ENCODE peak calls at places on chromosomes 6 and 20, in ten cellular contexts. Z is fibroblast of lung, B is NT2/D1, L is neural progenitor cell, F is neuronal stem cell, A is trophoblast cell, S is astrocyte, O is GM23248, T is mesendoderm, Y is mammary epithelial cell. I is an unnamed sample. For H3K4me1, the result is how much of the 10 kb centered on the place peaks cover.

GRCh38 chr20:39259010-39259803 is 297.1 kb downstream of the DHX35 start:
- DNase-seq in L (no peak), T (no peak), A (no peak), B (no peak), Y (no peak), F (no peak), Z (no peak), O (no peak), S (no peak), I (no peak)

GRCh38 chr20:47330933-47331708 is 25.4 kb downstream of the ZMYND8 start:
- DNase-seq in F (no peak), L (no peak), O (peak), T (no peak), S (peak), Y (peak), B (no peak), A (peak), Z (peak), I (no peak)

GRCh38 chr6:168299541-168300511 is 19.8 kb downstream of the DACT2 start:
- DNase-seq in B (no peak), F (no peak), S (no peak), L (no peak), A (no peak), Z (no peak), T (peak), Y (no peak), O (no peak), I (no peak)

GRCh38 chr20:32278199-32278643 is 770 bp downstream of the KIF3B start:
- DNase-seq in Z (no peak), S (no peak), Y (no peak), O (peak), A (peak), F (no peak), L (no peak), T (peak), B (no peak), I (no peak)

GRCh38 chr20:57493091-57493615 is 31.8 kb downstream of the CTCFL start:
- DNase-seq in B (no peak), S (no peak), T (no peak), L (peak), A (no peak), F (no peak), Y (no peak), Z (no peak), O (no peak), I (peak)

GRCh38 chr6:53090576-53090975 is 25.4 kb downstream of the FBXO9 start:
- DNase-seq in L (no peak), B (no peak), S (peak), Z (peak), Y (peak), A (no peak), F (no peak), O (peak), T (no peak), I (no peak)

GRCh38 chr20:47502801-47503239 is 1.1 kb downstream of the NCOA3 start:
- DNase-seq in O (peak), Z (peak), F (peak), A (peak), L (peak), Y (peak), B (no peak), T (peak), S (peak), I (no peak)

GRCh38 chr6:95723638-95724037 is 146.3 kb downstream of the MANEA start:
- DNase-seq in A (no peak), S (no peak), B (no peak), Z (no peak), Y (peak), O (no peak), T (no peak), F (no peak), L (no peak), I (no peak)

GRCh38 chr6:24935753-24936152 is at the start of gene RIPOR2:
- DNase-seq in O (no peak), Z (no peak), S (no peak), F (no peak), L (peak), Y (no peak), T (peak), A (peak), B (peak), I (peak)

GRCh38 chr6:30767158-30767943 is 23.0 kb upstream of the IER3 start:
- DNase-seq in A (no peak), F (no peak), Y (no peak), L (no peak), Z (no peak), T (no peak), O (no peak), S (no peak), B (no peak), I (no peak)

GRCh38 chr6:46053034-46053933 is 37.6 kb upstream of the CLIC5 start:
- DNase-seq in F (no peak), S (no peak), L (no peak), T (no peak), Y (no peak), A (peak), B (no peak), O (no peak), Z (no peak), I (no peak)
- H3K9ac ChIP-seq in F (no peak), S (no peak), L (no peak), T (no peak), Y (no peak), A (no peak), B (no peak), O (no peak), Z (no peak), I (no peak)

DNA sequence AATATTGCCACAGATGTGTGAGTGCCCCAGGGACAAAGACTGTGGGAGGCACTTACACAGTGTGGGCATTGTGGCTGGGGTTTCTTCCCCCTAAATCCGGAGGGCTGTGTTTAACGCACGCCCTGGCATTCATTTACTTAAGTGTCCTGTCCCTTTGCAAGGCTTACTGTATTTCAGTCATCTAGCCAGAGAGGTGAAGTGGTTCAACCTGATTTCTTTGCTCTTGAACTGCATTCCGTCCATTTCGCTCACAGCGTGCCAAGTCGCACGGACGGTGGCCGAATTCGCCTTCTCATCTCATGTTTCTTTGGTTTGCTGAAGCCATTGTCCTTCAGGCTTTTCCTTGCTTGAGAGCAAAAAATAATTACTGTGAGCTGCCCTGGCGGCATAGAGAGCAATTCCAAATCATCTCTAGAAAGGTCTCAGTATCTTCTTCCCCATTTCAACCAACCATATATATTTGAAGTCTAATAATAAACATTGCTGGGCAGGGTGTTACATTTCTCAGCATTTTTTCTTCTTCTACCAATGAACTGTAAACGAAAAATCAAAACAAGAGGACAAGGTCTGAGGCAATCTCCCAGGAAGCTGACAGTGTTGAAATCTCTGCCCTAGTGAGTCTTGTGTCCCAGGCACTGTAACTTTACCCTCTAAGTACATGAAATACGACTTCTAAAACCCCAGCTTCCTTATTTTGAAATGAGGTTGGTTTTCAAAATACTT is 16.9 kb downstream of the SYTL3 start:
- DNase-seq in Z (peak), L (no peak), F (no peak), B (no peak), O (peak), A (peak), T (no peak), S (peak), Y (no peak), I (peak)
- H3K4me1 ChIP-seq in Z (under half), L (under half), F (under half), B (under half), O (under half), A (under half), T (under half), S (under half), Y (under half), I (under half)

DNA sequence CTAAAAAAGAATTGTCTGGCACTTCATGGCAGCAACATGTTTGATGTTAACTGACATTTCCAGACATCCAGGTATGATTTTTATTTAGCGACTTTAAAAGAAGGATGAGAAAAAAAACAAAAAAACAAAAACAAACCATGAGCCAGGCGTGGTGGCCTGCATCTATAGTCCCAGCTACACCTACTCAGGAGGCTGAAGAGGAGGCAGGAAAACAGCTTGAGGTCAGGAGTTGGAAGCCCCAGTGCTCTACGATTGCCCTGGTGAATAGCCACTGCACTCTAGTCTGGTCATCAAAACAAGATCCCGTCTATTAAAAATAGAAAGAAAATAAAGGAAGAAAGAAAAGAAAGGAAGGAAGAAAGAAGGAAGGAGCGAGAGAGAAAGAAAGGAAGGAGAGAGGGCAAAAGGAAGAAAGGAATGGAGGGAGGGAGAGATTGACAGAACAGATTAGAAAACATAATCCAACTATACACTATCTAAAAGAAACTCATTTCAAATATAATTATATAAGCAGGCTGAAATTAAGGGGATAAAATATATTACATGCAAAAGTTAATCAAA is 141.6 kb downstream of the TRIM27 start:
- DNase-seq in O (no peak), Y (no peak), L (no peak), T (no peak), B (no peak), A (no peak), Z (no peak), F (no peak), S (no peak), I (peak)
- H3K4me3 ChIP-seq in O (peak), Y (no peak), L (no peak), T (no peak), B (no peak), A (no peak), Z (peak), F (no peak), S (no peak), I (no peak)

GRCh38 chr20:49450281-49450707 is 32.2 kb downstream of the KCNB1 start:
- DNase-seq in Z (no peak), S (peak), Y (no peak), B (peak), A (no peak), T (no peak), F (no peak), O (no peak), L (peak), I (peak)
- H3K9ac ChIP-seq in Z (no peak), S (no peak), Y (no peak), B (no peak), A (no peak), T (no peak), F (no peak), O (no peak), L (no peak), I (no peak)

DNA sequence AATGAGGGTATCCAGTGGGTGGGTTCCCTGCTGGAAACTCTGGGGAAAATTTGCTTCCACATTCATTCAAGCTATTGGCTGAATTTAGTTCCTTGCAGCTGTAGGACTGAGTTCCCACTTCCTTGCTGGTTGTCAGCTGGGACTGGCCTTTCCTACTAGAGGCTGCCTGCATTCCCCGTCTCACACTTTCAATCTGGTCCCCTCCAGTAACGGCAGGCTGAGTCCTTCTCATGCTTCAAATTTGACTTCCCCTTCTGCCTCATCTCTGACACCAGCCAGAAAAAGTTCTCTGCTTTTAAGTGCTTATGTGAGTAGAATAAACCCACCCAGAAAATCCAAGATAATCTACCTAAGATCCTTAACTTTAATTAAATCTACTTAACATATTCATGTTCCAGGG is 4.4 kb downstream of the CSNK2A1 start:
- DNase-seq in A (no peak), S (no peak), Y (no peak), F (no peak), L (no peak), O (no peak), B (no peak), Z (no peak), T (peak), I (no peak)
- H3K4me1 ChIP-seq in A (under half), S (under half), Y (under half), F (under half), L (under half), O (under half), B (under half), Z (under half), T (under half), I (under half)

GRCh38 chr6:154653385-154653784 is 79.8 kb upstream of the SCAF8 start:
- DNase-seq in Z (no peak), A (peak), T (no peak), S (no peak), F (no peak), L (no peak), O (peak), Y (peak), B (no peak), I (peak)
- H3K4me3 ChIP-seq in Z (no peak), A (no peak), T (no peak), S (no peak), F (no peak), L (no peak), O (no peak), Y (no peak), B (no peak), I (no peak)